ENCODE peak calls at places on chromosomes 4 and X, in five cellular contexts. K, A, B, I and Y are unnamed samples.

GRCh38 chrX:17608898-17609297 is 128.4 kb upstream of the SCML1 start:
- DNase-seq in I (no peak), K (no peak), B (no peak), A (no peak), Y (no peak)

GRCh38 chrX:151753313-151754041 is 18.9 kb downstream of the CNGA2 start:
- DNase-seq in I (peak), A (no peak), K (no peak), B (peak), Y (no peak)

GRCh38 chr4:99221980-99222379 is 2.9 kb upstream of the ADH6 start:
- DNase-seq in K (no peak), B (no peak), I (no peak), A (no peak), Y (no peak)

GRCh38 chr4:164440196-164440595 is 313.7 kb upstream of the SMIM31 start:
- DNase-seq in K (no peak), A (no peak), I (no peak), B (no peak), Y (no peak)

GRCh38 chrX:13495232-13495631 is 74.2 kb upstream of the EGFL6 start:
- DNase-seq in A (no peak), I (no peak), K (no peak), B (no peak), Y (no peak)

GRCh38 chr4:101050836-101051205 is 296.5 kb downstream of the PPP3CA start:
- DNase-seq in B (no peak), I (no peak), A (no peak), K (no peak), Y (no peak)

GRCh38 chrX:545488-545887 is 85.1 kb upstream of the SHOX start:
- DNase-seq in A (no peak), I (no peak), B (no peak), K (no peak), Y (no peak)

GRCh38 chr4:143341186-143341755 is 4.6 kb downstream of the GAB1 start:
- DNase-seq in K (no peak), A (no peak), B (no peak), I (no peak), Y (no peak)

GRCh38 chr4:121256346-121256745 is 92.2 kb upstream of the TNIP3 start:
- DNase-seq in K (peak), A (no peak), I (no peak), B (no peak), Y (no peak)

GRCh38 chrX:17964871-17965270 is 103.8 kb upstream of the RAI2 start:
- DNase-seq in A (no peak), K (no peak), I (no peak), B (no peak), Y (no peak)

GRCh38 chr4:148376151-148376550 is 66.1 kb downstream of the NR3C2 start:
- DNase-seq in I (no peak), A (no peak), B (no peak), K (no peak), Y (no peak)
- TF ChIP-seq POLR2AphosphoS5 in I (no peak), A (no peak), B (no peak), K (no peak), Y (no peak)

DNA sequence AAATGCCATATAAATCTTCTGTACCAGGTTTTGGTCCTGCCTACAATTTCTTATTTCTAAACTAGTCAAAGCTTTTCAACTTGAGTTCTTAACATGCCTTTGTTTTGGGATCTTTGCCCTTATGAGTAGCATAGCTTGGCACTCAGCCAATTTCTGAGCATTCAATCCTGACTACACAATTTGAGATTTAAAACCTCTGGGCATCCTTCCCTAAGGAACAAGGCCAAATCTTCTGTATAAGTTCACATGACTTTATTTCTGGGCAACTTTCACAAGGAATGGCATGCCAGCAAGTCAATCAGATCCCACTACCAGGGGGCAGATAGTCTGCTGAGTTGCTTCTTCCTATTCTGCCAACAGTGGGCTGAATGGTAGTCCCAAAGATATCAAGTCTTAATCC is 254.2 kb downstream of the ADAMTS3 start:
- DNase-seq in K (no peak), A (no peak), B (no peak), I (no peak), Y (no peak)
- TF ChIP-seq POLR2AphosphoS5 in K (no peak), A (no peak), B (no peak), I (no peak), Y (no peak)

GRCh38 chr4:22515888-22516541 is at the start of gene ADGRA3:
- DNase-seq in I (peak), A (no peak), K (no peak), B (peak), Y (no peak)
- TF ChIP-seq POLR2AphosphoS5 in I (peak), A (no peak), K (no peak), B (no peak), Y (peak)

GRCh38 chrX:150693782-150694574 is 782 bp downstream of the MTMR1 start:
- DNase-seq in K (no peak), A (peak), B (peak), I (peak), Y (no peak)
- TF ChIP-seq POLR2AphosphoS5 in K (peak), A (no peak), B (no peak), I (no peak), Y (no peak)

GRCh38 chr4:113643505-113643904 is 118.0 kb downstream of the CAMK2D start:
- DNase-seq in B (no peak), I (no peak), K (no peak), A (no peak), Y (no peak)
- TF ChIP-seq POLR2AphosphoS5 in B (no peak), I (no peak), K (no peak), A (no peak), Y (no peak)

DNA sequence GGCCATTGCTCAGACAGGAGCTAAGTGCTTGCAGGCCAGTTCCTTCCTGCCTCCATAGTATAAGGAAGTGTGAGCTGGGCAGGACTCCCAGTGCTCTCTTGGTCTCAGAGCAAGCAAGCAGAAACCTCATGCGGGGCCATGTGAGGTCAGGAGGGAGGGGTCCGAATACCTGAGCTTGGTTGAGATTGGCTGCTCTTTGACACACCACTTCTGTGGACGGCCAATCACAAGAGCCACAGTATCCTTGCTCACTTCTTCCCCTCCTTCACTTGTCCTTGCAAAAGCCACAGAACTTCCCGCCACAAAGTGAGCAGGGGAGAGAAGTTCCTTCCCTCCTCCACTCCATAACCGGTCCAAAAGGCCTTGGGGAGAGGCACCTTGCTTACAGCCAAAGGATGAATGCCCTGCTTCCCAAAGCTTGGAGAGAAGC is 56.7 kb downstream of the PRPS1 start:
- DNase-seq in A (peak), K (no peak), I (no peak), B (peak), Y (peak)
- TF ChIP-seq POLR2AphosphoS5 in A (no peak), K (no peak), I (no peak), B (no peak), Y (no peak)